ENCODE peak calls at places on chromosomes 6 and 20, in four cellular contexts. One of them, this sample, is unnamed.

GRCh38 chr6:126633362-126633761 is 293.4 kb downstream of the CENPW start:
- DNase-seq in CD4-positive, alpha-beta T cell: no peak
- DNase-seq in cardiac muscle cell: no peak
- DNase-seq in adrenal gland: no peak
- DNase-seq in this sample: no peak

GRCh38 chr6:166498661-166499349 is 87.7 kb downstream of the RAMACL start:
- DNase-seq in CD4-positive, alpha-beta T cell: no peak
- DNase-seq in cardiac muscle cell: no peak
- DNase-seq in adrenal gland: no peak
- DNase-seq in this sample: no peak

GRCh38 chr6:158517581-158517980 is 42.3 kb upstream of the TMEM181 start:
- DNase-seq in cardiac muscle cell: no peak
- DNase-seq in CD4-positive, alpha-beta T cell: no peak
- DNase-seq in adrenal gland: no peak
- DNase-seq in this sample: no peak

GRCh38 chr6:128725271-128726233 is 157.4 kb upstream of the LAMA2 start:
- DNase-seq in cardiac muscle cell: peak; percentile 70
- DNase-seq in adrenal gland: peak; percentile 33
- DNase-seq in CD4-positive, alpha-beta T cell: peak; percentile 1
- DNase-seq in this sample: no peak

GRCh38 chr6:17656092-17656491 is 50.6 kb downstream of the NUP153 start:
- DNase-seq in adrenal gland: peak; percentile 14
- DNase-seq in CD4-positive, alpha-beta T cell: no peak
- DNase-seq in cardiac muscle cell: peak; percentile 37
- DNase-seq in this sample: no peak

GRCh38 chr6:99349620-99350141 is at the start of gene FAXC:
- DNase-seq in CD4-positive, alpha-beta T cell: no peak
- DNase-seq in adrenal gland: peak; percentile 15
- DNase-seq in cardiac muscle cell: peak; percentile 25
- DNase-seq in this sample: no peak

GRCh38 chr6:156423829-156424228 is 353.3 kb upstream of the ARID1B start:
- DNase-seq in cardiac muscle cell: no peak
- DNase-seq in CD4-positive, alpha-beta T cell: no peak
- DNase-seq in adrenal gland: no peak
- DNase-seq in this sample: no peak

GRCh38 chr6:144343736-144344428 is 58.7 kb downstream of the UTRN start:
- DNase-seq in adrenal gland: no peak
- DNase-seq in cardiac muscle cell: no peak
- DNase-seq in CD4-positive, alpha-beta T cell: no peak
- DNase-seq in this sample: no peak

GRCh38 chr20:22567944-22568871 is 16.2 kb downstream of the FOXA2 start:
- DNase-seq in adrenal gland: no peak
- DNase-seq in cardiac muscle cell: no peak
- DNase-seq in CD4-positive, alpha-beta T cell: no peak
- DNase-seq in this sample: no peak

GRCh38 chr6:34745277-34746103 is 11.8 kb upstream of the SNRPC start:
- DNase-seq in CD4-positive, alpha-beta T cell: no peak
- DNase-seq in cardiac muscle cell: peak; percentile 62
- DNase-seq in adrenal gland: no peak
- DNase-seq in this sample: no peak

GRCh38 chr6:42249279-42249678 is 31.6 kb upstream of the MRPS10 start:
- DNase-seq in CD4-positive, alpha-beta T cell: no peak
- DNase-seq in cardiac muscle cell: peak; percentile 39
- DNase-seq in adrenal gland: no peak
- DNase-seq in this sample: no peak

GRCh38 chr20:59006864-59007757 is at the start of gene CTSZ:
- DNase-seq in adrenal gland: peak; percentile 44
- DNase-seq in cardiac muscle cell: peak; percentile 48
- DNase-seq in CD4-positive, alpha-beta T cell: no peak
- DNase-seq in this sample: no peak

GRCh38 chr20:3250091-3250504 is 11.1 kb upstream of the SLC4A11 start:
- DNase-seq in CD4-positive, alpha-beta T cell: no peak
- DNase-seq in cardiac muscle cell: no peak
- DNase-seq in adrenal gland: peak; percentile 37
- DNase-seq in this sample: no peak
- TF ChIP-seq CTCF in CD4-positive, alpha-beta T cell: no peak
- TF ChIP-seq CTCF in cardiac muscle cell: peak; percentile 29
- TF ChIP-seq CTCF in adrenal gland: peak; percentile 40
- TF ChIP-seq CTCF in this sample: no peak

DNA sequence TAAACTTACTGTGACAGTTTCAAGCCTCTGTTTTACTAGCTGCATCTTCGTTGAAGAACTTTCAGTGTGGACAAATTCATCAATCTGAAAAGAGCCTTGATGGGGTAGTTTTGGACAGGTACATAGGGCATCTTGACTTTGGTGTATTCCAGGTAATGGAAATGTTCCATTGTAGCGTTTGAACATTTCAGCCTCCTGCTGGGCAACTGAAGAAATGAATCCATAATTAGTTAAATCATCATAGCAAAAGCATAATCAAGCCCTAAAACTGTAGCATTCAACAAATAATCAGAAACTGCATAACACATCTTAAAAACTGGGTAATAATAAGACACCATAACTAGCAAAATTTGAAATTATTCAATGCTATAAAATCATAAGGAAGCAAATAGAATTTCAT is 86.2 kb downstream of the AHI1 start:
- DNase-seq in cardiac muscle cell: no peak
- DNase-seq in CD4-positive, alpha-beta T cell: no peak
- DNase-seq in adrenal gland: no peak
- DNase-seq in this sample: no peak
- TF ChIP-seq CTCF in cardiac muscle cell: peak; percentile 28
- TF ChIP-seq CTCF in CD4-positive, alpha-beta T cell: no peak
- TF ChIP-seq CTCF in adrenal gland: no peak
- TF ChIP-seq CTCF in this sample: peak; percentile 24

GRCh38 chr6:106886922-106887797 is 87.4 kb downstream of the CD24 start:
- DNase-seq in cardiac muscle cell: no peak
- DNase-seq in CD4-positive, alpha-beta T cell: no peak
- DNase-seq in adrenal gland: no peak
- DNase-seq in this sample: no peak
- TF ChIP-seq CTCF in cardiac muscle cell: no peak
- TF ChIP-seq CTCF in CD4-positive, alpha-beta T cell: no peak
- TF ChIP-seq CTCF in adrenal gland: no peak
- TF ChIP-seq CTCF in this sample: no peak

GRCh38 chr6:117409420-117409819 is 16.3 kb downstream of the ROS1 start:
- DNase-seq in cardiac muscle cell: no peak
- DNase-seq in adrenal gland: no peak
- DNase-seq in CD4-positive, alpha-beta T cell: no peak
- DNase-seq in this sample: no peak

GRCh38 chr6:117399924-117400323 is 25.8 kb downstream of the ROS1 start:
- DNase-seq in adrenal gland: no peak
- DNase-seq in cardiac muscle cell: peak; percentile 21
- DNase-seq in CD4-positive, alpha-beta T cell: no peak
- DNase-seq in this sample: no peak

GRCh38 chr6:117401799-117402198 is 23.9 kb downstream of the ROS1 start:
- DNase-seq in CD4-positive, alpha-beta T cell: no peak
- DNase-seq in adrenal gland: no peak
- DNase-seq in cardiac muscle cell: no peak
- DNase-seq in this sample: no peak

GRCh38 chr6:117409863-117410262 is 15.9 kb downstream of the ROS1 start:
- DNase-seq in cardiac muscle cell: no peak
- DNase-seq in adrenal gland: no peak
- DNase-seq in CD4-positive, alpha-beta T cell: no peak
- DNase-seq in this sample: no peak

GRCh38 chr6:117404548-117404947 is 21.2 kb downstream of the ROS1 start:
- DNase-seq in CD4-positive, alpha-beta T cell: no peak
- DNase-seq in adrenal gland: no peak
- DNase-seq in cardiac muscle cell: peak; percentile 46
- DNase-seq in this sample: no peak
- TF ChIP-seq CTCF in CD4-positive, alpha-beta T cell: no peak
- TF ChIP-seq CTCF in adrenal gland: no peak
- TF ChIP-seq CTCF in cardiac muscle cell: peak; percentile 65
- TF ChIP-seq CTCF in this sample: no peak

GRCh38 chr6:3869632-3870527 is 20.7 kb downstream of the FAM50B start:
- DNase-seq in adrenal gland: no peak
- DNase-seq in CD4-positive, alpha-beta T cell: no peak
- DNase-seq in cardiac muscle cell: no peak
- DNase-seq in this sample: no peak

GRCh38 chr6:3867616-3868502 is 18.7 kb downstream of the FAM50B start:
- DNase-seq in adrenal gland: no peak
- DNase-seq in cardiac muscle cell: peak; percentile 48
- DNase-seq in CD4-positive, alpha-beta T cell: no peak
- DNase-seq in this sample: no peak

GRCh38 chr6:3869284-3869631 is 20.1 kb downstream of the FAM50B start:
- DNase-seq in adrenal gland: no peak
- DNase-seq in cardiac muscle cell: no peak
- DNase-seq in CD4-positive, alpha-beta T cell: no peak
- DNase-seq in this sample: no peak

GRCh38 chr6:3870528-3870925 is 21.4 kb downstream of the FAM50B start:
- DNase-seq in cardiac muscle cell: no peak
- DNase-seq in adrenal gland: no peak
- DNase-seq in CD4-positive, alpha-beta T cell: no peak
- DNase-seq in this sample: no peak

DNA sequence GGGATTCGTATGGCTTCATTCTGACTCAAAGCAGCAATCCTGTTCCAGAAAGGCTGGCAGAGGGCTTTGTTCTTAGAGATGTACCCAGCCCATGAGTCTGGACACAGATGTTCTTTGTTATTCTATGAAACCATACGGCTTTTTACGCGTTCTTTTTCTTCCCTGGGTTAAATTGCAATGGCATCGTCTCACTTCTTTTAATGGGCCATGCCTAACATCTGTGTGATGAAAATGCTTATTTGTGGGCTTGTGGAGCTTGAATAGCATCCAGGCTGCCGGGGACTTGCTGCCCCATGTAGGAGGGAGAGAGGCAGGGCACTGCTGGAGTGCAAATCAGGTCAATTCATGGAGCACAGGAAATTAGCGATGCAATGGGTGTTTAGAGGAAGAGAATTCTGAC is 19.4 kb downstream of the FAM50B start:
- DNase-seq in cardiac muscle cell: peak; percentile 57
- DNase-seq in adrenal gland: no peak
- DNase-seq in CD4-positive, alpha-beta T cell: no peak
- DNase-seq in this sample: no peak
- TF ChIP-seq CTCF in cardiac muscle cell: no peak
- TF ChIP-seq CTCF in adrenal gland: no peak
- TF ChIP-seq CTCF in CD4-positive, alpha-beta T cell: no peak
- TF ChIP-seq CTCF in this sample: no peak

GRCh38 chr6:53178837-53179432 is 30.3 kb upstream of the GCM1 start:
- DNase-seq in adrenal gland: no peak
- DNase-seq in cardiac muscle cell: no peak
- DNase-seq in CD4-positive, alpha-beta T cell: no peak
- DNase-seq in this sample: no peak
- TF ChIP-seq CTCF in adrenal gland: no peak
- TF ChIP-seq CTCF in cardiac muscle cell: no peak
- TF ChIP-seq CTCF in CD4-positive, alpha-beta T cell: no peak
- TF ChIP-seq CTCF in this sample: no peak

GRCh38 chr6:10140824-10141223 is 274.1 kb downstream of the TFAP2A start:
- DNase-seq in adrenal gland: no peak
- DNase-seq in CD4-positive, alpha-beta T cell: no peak
- DNase-seq in cardiac muscle cell: peak; percentile 13
- DNase-seq in this sample: no peak
- TF ChIP-seq CTCF in adrenal gland: no peak
- TF ChIP-seq CTCF in CD4-positive, alpha-beta T cell: no peak
- TF ChIP-seq CTCF in cardiac muscle cell: no peak
- TF ChIP-seq CTCF in this sample: no peak

DNA sequence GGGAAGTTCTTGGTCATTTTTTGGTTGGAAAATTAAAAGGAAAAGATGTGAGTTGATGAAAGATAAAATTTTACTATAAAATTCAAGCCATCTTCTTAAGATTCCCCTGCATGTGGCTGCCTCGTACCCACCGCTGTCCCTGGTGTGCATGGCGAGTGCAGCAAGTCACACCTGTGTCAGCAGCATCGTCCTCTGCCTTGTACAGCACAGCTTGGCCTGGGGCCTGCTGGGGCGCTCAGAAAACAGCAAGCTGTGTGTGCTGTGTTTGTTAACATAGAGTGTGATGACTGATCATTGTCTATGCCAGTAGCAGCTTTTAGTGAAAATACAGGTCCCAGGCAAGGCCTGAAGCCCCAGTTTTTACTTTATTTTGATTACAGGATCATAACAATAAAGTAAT is 56.7 kb downstream of the FAM120B start:
- DNase-seq in cardiac muscle cell: no peak
- DNase-seq in adrenal gland: no peak
- DNase-seq in CD4-positive, alpha-beta T cell: no peak
- DNase-seq in this sample: no peak
- TF ChIP-seq CTCF in cardiac muscle cell: no peak
- TF ChIP-seq CTCF in adrenal gland: no peak
- TF ChIP-seq CTCF in CD4-positive, alpha-beta T cell: no peak
- TF ChIP-seq CTCF in this sample: no peak

GRCh38 chr6:135211306-135211702 is 30.2 kb downstream of the MYB start:
- DNase-seq in CD4-positive, alpha-beta T cell: no peak
- DNase-seq in adrenal gland: no peak
- DNase-seq in cardiac muscle cell: no peak
- DNase-seq in this sample: no peak
- TF ChIP-seq CTCF in CD4-positive, alpha-beta T cell: no peak
- TF ChIP-seq CTCF in adrenal gland: no peak
- TF ChIP-seq CTCF in cardiac muscle cell: no peak
- TF ChIP-seq CTCF in this sample: no peak

GRCh38 chr6:1363729-1364572 is 25.4 kb upstream of the FOXF2 start:
- DNase-seq in CD4-positive, alpha-beta T cell: no peak
- DNase-seq in cardiac muscle cell: peak; percentile 25
- DNase-seq in adrenal gland: no peak
- DNase-seq in this sample: no peak
- TF ChIP-seq CTCF in CD4-positive, alpha-beta T cell: no peak
- TF ChIP-seq CTCF in cardiac muscle cell: peak; percentile 19
- TF ChIP-seq CTCF in adrenal gland: no peak
- TF ChIP-seq CTCF in this sample: no peak